ENCODE peak calls at places on chromosomes 5 and 9, in nine cellular contexts. One of them, this sample, is unnamed.

GRCh38 chr5:151357792-151358191 is 10.4 kb upstream of the SLC36A2 start:
- DNase-seq in sigmoid colon: no peak
- DNase-seq in ovary: no peak
- DNase-seq in choroid plexus epithelial cell: peak
- DNase-seq in cardiac muscle cell: peak
- DNase-seq in prostate gland: no peak
- DNase-seq in colonic mucosa: no peak
- DNase-seq in OCI-LY7: no peak
- DNase-seq in AG09309: no peak
- DNase-seq in this sample: peak

GRCh38 chr9:95305770-95306492 is 11.6 kb downstream of the FANCC start:
- DNase-seq in AG09309: no peak
- DNase-seq in cardiac muscle cell: no peak
- DNase-seq in colonic mucosa: no peak
- DNase-seq in OCI-LY7: no peak
- DNase-seq in ovary: no peak
- DNase-seq in prostate gland: no peak
- DNase-seq in sigmoid colon: no peak
- DNase-seq in choroid plexus epithelial cell: peak
- DNase-seq in this sample: peak

GRCh38 chr5:174731214-174732039 is 7.0 kb downstream of the MSX2 start:
- DNase-seq in colonic mucosa: no peak
- DNase-seq in AG09309: no peak
- DNase-seq in cardiac muscle cell: no peak
- DNase-seq in prostate gland: no peak
- DNase-seq in sigmoid colon: no peak
- DNase-seq in ovary: no peak
- DNase-seq in OCI-LY7: no peak
- DNase-seq in choroid plexus epithelial cell: no peak
- DNase-seq in this sample: no peak

GRCh38 chr5:38719916-38720315 is 125.9 kb upstream of the OSMR start:
- DNase-seq in prostate gland: no peak
- DNase-seq in sigmoid colon: no peak
- DNase-seq in colonic mucosa: no peak
- DNase-seq in cardiac muscle cell: peak
- DNase-seq in AG09309: peak
- DNase-seq in choroid plexus epithelial cell: peak
- DNase-seq in OCI-LY7: no peak
- DNase-seq in ovary: no peak
- DNase-seq in this sample: no peak

GRCh38 chr5:154273028-154273617 is 82.6 kb downstream of the GALNT10 start:
- DNase-seq in choroid plexus epithelial cell: peak
- DNase-seq in AG09309: no peak
- DNase-seq in sigmoid colon: peak
- DNase-seq in prostate gland: no peak
- DNase-seq in colonic mucosa: peak
- DNase-seq in cardiac muscle cell: peak
- DNase-seq in ovary: peak
- DNase-seq in OCI-LY7: no peak
- DNase-seq in this sample: peak

GRCh38 chr9:22682536-22683392 is 236.1 kb downstream of the DMRTA1 start:
- DNase-seq in cardiac muscle cell: no peak
- DNase-seq in AG09309: no peak
- DNase-seq in prostate gland: no peak
- DNase-seq in ovary: no peak
- DNase-seq in sigmoid colon: no peak
- DNase-seq in choroid plexus epithelial cell: peak
- DNase-seq in colonic mucosa: no peak
- DNase-seq in OCI-LY7: peak
- DNase-seq in this sample: no peak

GRCh38 chr9:135505406-135506187 is 5.1 kb downstream of the MRPS2 start:
- DNase-seq in prostate gland: no peak
- DNase-seq in colonic mucosa: no peak
- DNase-seq in sigmoid colon: peak
- DNase-seq in OCI-LY7: no peak
- DNase-seq in choroid plexus epithelial cell: no peak
- DNase-seq in AG09309: no peak
- DNase-seq in cardiac muscle cell: no peak
- DNase-seq in ovary: no peak
- DNase-seq in this sample: no peak

GRCh38 chr9:126773004-126773607 is 31.7 kb upstream of the ZBTB43 start:
- DNase-seq in ovary: no peak
- DNase-seq in OCI-LY7: no peak
- DNase-seq in prostate gland: no peak
- DNase-seq in choroid plexus epithelial cell: peak
- DNase-seq in sigmoid colon: no peak
- DNase-seq in AG09309: no peak
- DNase-seq in colonic mucosa: no peak
- DNase-seq in cardiac muscle cell: peak
- DNase-seq in this sample: no peak

GRCh38 chr9:127081250-127082185 is 40.9 kb downstream of the ANGPTL2 start:
- DNase-seq in choroid plexus epithelial cell: no peak
- DNase-seq in prostate gland: no peak
- DNase-seq in AG09309: no peak
- DNase-seq in sigmoid colon: peak
- DNase-seq in ovary: no peak
- DNase-seq in OCI-LY7: no peak
- DNase-seq in cardiac muscle cell: no peak
- DNase-seq in colonic mucosa: no peak
- DNase-seq in this sample: no peak

GRCh38 chr5:14145356-14146334 is 2.5 kb downstream of the TRIO start:
- DNase-seq in prostate gland: no peak
- DNase-seq in AG09309: no peak
- DNase-seq in colonic mucosa: no peak
- DNase-seq in choroid plexus epithelial cell: no peak
- DNase-seq in cardiac muscle cell: no peak
- DNase-seq in sigmoid colon: no peak
- DNase-seq in ovary: no peak
- DNase-seq in OCI-LY7: no peak
- DNase-seq in this sample: no peak

GRCh38 chr5:107478068-107478641 is 192.6 kb downstream of the EFNA5 start:
- DNase-seq in AG09309: no peak
- DNase-seq in choroid plexus epithelial cell: no peak
- DNase-seq in OCI-LY7: no peak
- DNase-seq in colonic mucosa: no peak
- DNase-seq in sigmoid colon: no peak
- DNase-seq in prostate gland: no peak
- DNase-seq in ovary: no peak
- DNase-seq in cardiac muscle cell: no peak
- DNase-seq in this sample: no peak

GRCh38 chr5:43001748-43002147 is 38.4 kb downstream of the ANXA2R start:
- DNase-seq in OCI-LY7: no peak
- DNase-seq in prostate gland: no peak
- DNase-seq in choroid plexus epithelial cell: no peak
- DNase-seq in sigmoid colon: no peak
- DNase-seq in cardiac muscle cell: no peak
- DNase-seq in colonic mucosa: no peak
- DNase-seq in AG09309: no peak
- DNase-seq in ovary: no peak
- DNase-seq in this sample: no peak

GRCh38 chr9:114953917-114954316 is 23.5 kb upstream of the TNFSF8 start:
- DNase-seq in OCI-LY7: no peak
- DNase-seq in sigmoid colon: no peak
- DNase-seq in choroid plexus epithelial cell: peak
- DNase-seq in cardiac muscle cell: peak
- DNase-seq in ovary: no peak
- DNase-seq in colonic mucosa: peak
- DNase-seq in AG09309: peak
- DNase-seq in prostate gland: peak
- DNase-seq in this sample: peak

GRCh38 chr9:13444272-13444608 is 164.7 kb upstream of the MPDZ start:
- DNase-seq in colonic mucosa: no peak
- DNase-seq in sigmoid colon: no peak
- DNase-seq in cardiac muscle cell: no peak
- DNase-seq in OCI-LY7: no peak
- DNase-seq in choroid plexus epithelial cell: no peak
- DNase-seq in prostate gland: no peak
- DNase-seq in AG09309: no peak
- DNase-seq in ovary: no peak
- DNase-seq in this sample: no peak

GRCh38 chr9:13446261-13446660 is 166.8 kb upstream of the MPDZ start:
- DNase-seq in colonic mucosa: no peak
- DNase-seq in sigmoid colon: no peak
- DNase-seq in AG09309: no peak
- DNase-seq in prostate gland: no peak
- DNase-seq in choroid plexus epithelial cell: no peak
- DNase-seq in ovary: no peak
- DNase-seq in cardiac muscle cell: no peak
- DNase-seq in OCI-LY7: no peak
- DNase-seq in this sample: no peak

GRCh38 chr9:13445123-13445522 is 165.6 kb upstream of the MPDZ start:
- DNase-seq in choroid plexus epithelial cell: no peak
- DNase-seq in colonic mucosa: no peak
- DNase-seq in sigmoid colon: no peak
- DNase-seq in ovary: no peak
- DNase-seq in cardiac muscle cell: peak
- DNase-seq in prostate gland: no peak
- DNase-seq in AG09309: no peak
- DNase-seq in OCI-LY7: no peak
- DNase-seq in this sample: no peak

GRCh38 chr9:13444696-13445095 is 165.2 kb upstream of the MPDZ start:
- DNase-seq in prostate gland: no peak
- DNase-seq in AG09309: no peak
- DNase-seq in cardiac muscle cell: no peak
- DNase-seq in ovary: no peak
- DNase-seq in sigmoid colon: no peak
- DNase-seq in colonic mucosa: no peak
- DNase-seq in choroid plexus epithelial cell: no peak
- DNase-seq in OCI-LY7: no peak
- DNase-seq in this sample: no peak

DNA sequence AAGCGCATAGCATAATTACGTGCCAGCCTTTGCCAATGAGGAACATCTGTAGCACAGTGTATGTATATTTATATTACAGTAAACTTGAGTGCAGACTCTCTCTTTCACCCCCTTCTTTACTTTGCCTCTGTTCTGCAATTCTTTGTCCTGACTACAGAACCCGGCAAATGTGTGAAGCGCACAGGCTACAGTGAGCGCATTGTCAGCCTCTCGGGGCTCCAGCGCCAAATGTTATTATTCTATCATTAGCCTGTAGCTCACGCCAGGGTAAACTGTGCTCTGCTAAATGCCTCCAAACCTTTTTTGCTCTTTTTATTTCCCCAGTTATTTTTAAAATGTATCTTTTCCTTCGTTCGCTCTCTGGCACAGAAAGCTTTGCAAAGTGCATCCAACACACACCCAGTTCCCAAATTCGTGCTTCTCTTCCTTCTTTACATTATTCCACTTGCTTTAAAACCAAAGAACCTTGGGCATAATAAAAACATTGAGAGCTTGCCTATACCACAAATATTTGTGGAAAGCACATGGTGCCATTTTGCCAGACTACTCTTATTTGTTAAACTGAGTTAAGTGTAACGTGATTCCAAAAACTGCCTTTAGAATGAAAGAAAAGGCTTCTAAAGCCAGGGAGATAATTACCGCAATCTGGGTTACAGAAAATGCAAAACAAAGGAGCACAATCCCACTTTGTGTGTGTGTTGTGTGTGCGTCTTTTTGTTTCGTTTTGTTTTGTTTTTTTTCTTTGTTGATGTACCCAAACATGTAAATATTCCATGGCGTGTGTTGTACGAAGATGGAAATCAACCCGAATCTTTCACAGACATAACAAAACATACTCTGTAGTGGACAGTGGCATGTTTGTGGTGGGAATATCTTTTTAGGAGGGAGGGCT is 164.1 kb upstream of the MPDZ start:
- DNase-seq in sigmoid colon: no peak
- DNase-seq in AG09309: no peak
- DNase-seq in ovary: no peak
- DNase-seq in choroid plexus epithelial cell: no peak
- DNase-seq in prostate gland: no peak
- DNase-seq in cardiac muscle cell: no peak
- DNase-seq in colonic mucosa: no peak
- DNase-seq in OCI-LY7: no peak
- DNase-seq in this sample: no peak
- H3K4me3 ChIP-seq in sigmoid colon: no peak
- H3K4me3 ChIP-seq in AG09309: no peak
- H3K4me3 ChIP-seq in ovary: no peak
- H3K4me3 ChIP-seq in choroid plexus epithelial cell: no peak
- H3K4me3 ChIP-seq in prostate gland: no peak
- H3K4me3 ChIP-seq in cardiac muscle cell: no peak
- H3K4me3 ChIP-seq in colonic mucosa: no peak
- H3K4me3 ChIP-seq in OCI-LY7: no peak
- H3K4me3 ChIP-seq in this sample: no peak

GRCh38 chr5:83516962-83517750 is 45.6 kb downstream of the VCAN start:
- DNase-seq in prostate gland: no peak
- DNase-seq in colonic mucosa: no peak
- DNase-seq in OCI-LY7: no peak
- DNase-seq in AG09309: no peak
- DNase-seq in cardiac muscle cell: peak
- DNase-seq in sigmoid colon: no peak
- DNase-seq in choroid plexus epithelial cell: no peak
- DNase-seq in ovary: no peak
- DNase-seq in this sample: no peak
- TF ChIP-seq CTCF in prostate gland: no peak
- TF ChIP-seq CTCF in colonic mucosa: no peak
- TF ChIP-seq CTCF in OCI-LY7: no peak
- TF ChIP-seq CTCF in AG09309: peak
- TF ChIP-seq CTCF in cardiac muscle cell: peak
- TF ChIP-seq CTCF in sigmoid colon: no peak
- TF ChIP-seq CTCF in choroid plexus epithelial cell: peak
- TF ChIP-seq CTCF in ovary: no peak
- TF ChIP-seq CTCF in this sample: no peak

DNA sequence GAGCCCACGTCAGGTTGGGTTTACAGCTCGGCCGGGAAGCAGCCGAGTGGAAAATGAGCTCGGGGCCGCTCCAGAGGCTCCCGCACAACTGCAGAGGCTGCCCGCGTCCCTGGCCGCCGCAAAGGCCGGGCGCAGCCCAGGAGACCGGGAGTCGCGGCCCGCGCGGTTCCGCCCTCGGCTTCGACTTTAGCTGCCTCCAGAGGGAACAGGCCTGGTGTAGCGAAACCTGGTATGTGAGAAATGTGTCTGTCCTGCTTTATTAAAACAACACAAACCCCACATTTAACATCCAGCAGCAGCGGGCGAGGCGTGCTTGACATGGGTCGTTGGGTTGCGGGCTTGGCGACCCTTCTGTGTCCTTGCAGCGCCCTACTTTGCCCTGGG is 66.2 kb downstream of the FOXD1 start:
- DNase-seq in OCI-LY7: no peak
- DNase-seq in ovary: no peak
- DNase-seq in choroid plexus epithelial cell: no peak
- DNase-seq in prostate gland: no peak
- DNase-seq in colonic mucosa: no peak
- DNase-seq in sigmoid colon: no peak
- DNase-seq in cardiac muscle cell: no peak
- DNase-seq in AG09309: no peak
- DNase-seq in this sample: no peak
- H3K4me3 ChIP-seq in OCI-LY7: no peak
- H3K4me3 ChIP-seq in ovary: no peak
- H3K4me3 ChIP-seq in choroid plexus epithelial cell: no peak
- H3K4me3 ChIP-seq in prostate gland: peak
- H3K4me3 ChIP-seq in colonic mucosa: peak
- H3K4me3 ChIP-seq in sigmoid colon: peak
- H3K4me3 ChIP-seq in cardiac muscle cell: no peak
- H3K4me3 ChIP-seq in AG09309: no peak
- H3K4me3 ChIP-seq in this sample: no peak

DNA sequence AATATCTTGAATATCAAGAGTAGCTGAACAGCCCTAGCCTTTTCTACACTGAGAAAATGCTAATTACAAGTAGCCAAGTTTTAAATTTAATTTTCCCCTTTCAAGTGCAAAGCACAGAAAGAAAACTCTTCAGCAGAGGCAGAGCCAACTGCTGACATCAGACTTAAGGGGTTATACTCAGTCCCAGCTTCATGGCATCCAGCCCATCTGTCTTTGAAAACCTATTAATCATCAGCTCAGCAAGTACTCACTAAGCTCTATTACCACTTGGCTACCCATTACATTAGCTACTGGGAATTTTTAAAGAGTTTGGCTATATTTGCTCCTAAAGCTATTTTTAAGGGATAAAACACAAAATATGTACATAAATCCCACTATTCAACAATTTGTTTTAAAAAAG is 220.6 kb downstream of the SLC12A2 start:
- DNase-seq in AG09309: peak
- DNase-seq in cardiac muscle cell: peak
- DNase-seq in colonic mucosa: no peak
- DNase-seq in ovary: no peak
- DNase-seq in choroid plexus epithelial cell: peak
- DNase-seq in sigmoid colon: no peak
- DNase-seq in OCI-LY7: no peak
- DNase-seq in prostate gland: no peak
- DNase-seq in this sample: no peak
- TF ChIP-seq CTCF in AG09309: no peak
- TF ChIP-seq CTCF in cardiac muscle cell: no peak
- TF ChIP-seq CTCF in colonic mucosa: no peak
- TF ChIP-seq CTCF in ovary: no peak
- TF ChIP-seq CTCF in choroid plexus epithelial cell: no peak
- TF ChIP-seq CTCF in sigmoid colon: no peak
- TF ChIP-seq CTCF in OCI-LY7: no peak
- TF ChIP-seq CTCF in prostate gland: no peak
- TF ChIP-seq CTCF in this sample: no peak

This sample was measured in LNCaP clone FGC.